ENCODE peak calls at places on chromosomes 11 and 22, in eight cellular contexts. One of them, this sample, is unnamed.

GRCh38 chr22:48254311-48254873 is 1491.9 kb downstream of the TBC1D22A start:
- DNase-seq in uterus: no peak
- DNase-seq in IMR-90: no peak
- DNase-seq in PC-3: no peak
- DNase-seq in PC-9: no peak
- DNase-seq in caudate nucleus: no peak
- DNase-seq in breast epithelium: no peak
- DNase-seq in lung: peak; percentile 43
- DNase-seq in this sample: no peak

GRCh38 chr11:117199061-117199915 is at the start of gene TAGLN:
- DNase-seq in uterus: peak; percentile 97
- DNase-seq in IMR-90: peak; percentile 94
- DNase-seq in PC-3: peak; percentile 53
- DNase-seq in PC-9: peak; percentile 69
- DNase-seq in caudate nucleus: peak; percentile 64
- DNase-seq in breast epithelium: peak; percentile 96
- DNase-seq in lung: peak; percentile 64
- DNase-seq in this sample: no peak

GRCh38 chr11:122163420-122163819 is 47.4 kb upstream of the BLID start:
- DNase-seq in uterus: no peak
- DNase-seq in IMR-90: peak; percentile 59
- DNase-seq in PC-3: peak; percentile 77
- DNase-seq in PC-9: no peak
- DNase-seq in caudate nucleus: no peak
- DNase-seq in breast epithelium: no peak
- DNase-seq in lung: no peak
- DNase-seq in this sample: no peak

GRCh38 chr22:26492220-26492619 is 8.5 kb downstream of the SRRD start:
- DNase-seq in uterus: no peak
- DNase-seq in IMR-90: no peak
- DNase-seq in PC-3: no peak
- DNase-seq in PC-9: no peak
- DNase-seq in caudate nucleus: no peak
- DNase-seq in breast epithelium: no peak
- DNase-seq in lung: no peak
- DNase-seq in this sample: no peak

GRCh38 chr11:43687120-43687791 is 6.7 kb downstream of the HSD17B12 start:
- DNase-seq in uterus: peak; percentile 25
- DNase-seq in IMR-90: peak; percentile 19
- DNase-seq in PC-3: peak; percentile 23
- DNase-seq in PC-9: no peak
- DNase-seq in caudate nucleus: no peak
- DNase-seq in breast epithelium: no peak
- DNase-seq in lung: peak; percentile 49
- DNase-seq in this sample: no peak

GRCh38 chr11:90738799-90739198 is 516.0 kb upstream of the CHORDC1 start:
- DNase-seq in uterus: no peak
- DNase-seq in IMR-90: no peak
- DNase-seq in PC-3: no peak
- DNase-seq in PC-9: no peak
- DNase-seq in caudate nucleus: no peak
- DNase-seq in breast epithelium: no peak
- DNase-seq in lung: no peak
- DNase-seq in this sample: no peak

GRCh38 chr11:3237119-3237518 is 4.9 kb upstream of the MRGPRE start:
- DNase-seq in uterus: no peak
- DNase-seq in IMR-90: no peak
- DNase-seq in PC-3: no peak
- DNase-seq in PC-9: no peak
- DNase-seq in caudate nucleus: no peak
- DNase-seq in breast epithelium: no peak
- DNase-seq in lung: no peak
- DNase-seq in this sample: no peak

GRCh38 chr11:100981196-100981824 is 148.3 kb downstream of the PGR start:
- DNase-seq in uterus: no peak
- DNase-seq in IMR-90: no peak
- DNase-seq in PC-3: peak; percentile 19
- DNase-seq in PC-9: no peak
- DNase-seq in caudate nucleus: no peak
- DNase-seq in breast epithelium: no peak
- DNase-seq in lung: no peak
- DNase-seq in this sample: no peak

GRCh38 chr11:45930031-45930794 is 7.8 kb downstream of the LARGE2 start:
- DNase-seq in uterus: no peak
- DNase-seq in IMR-90: no peak
- DNase-seq in PC-3: peak; percentile 7
- DNase-seq in PC-9: peak; percentile 40
- DNase-seq in caudate nucleus: peak; percentile 37
- DNase-seq in breast epithelium: no peak
- DNase-seq in lung: no peak
- DNase-seq in this sample: no peak

GRCh38 chr22:47270463-47271135 is 508.1 kb downstream of the TBC1D22A start:
- DNase-seq in uterus: no peak
- DNase-seq in IMR-90: no peak
- DNase-seq in PC-3: no peak
- DNase-seq in PC-9: no peak
- DNase-seq in caudate nucleus: no peak
- DNase-seq in breast epithelium: no peak
- DNase-seq in lung: no peak
- DNase-seq in this sample: no peak

GRCh38 chr22:40289991-40290459 is 56.3 kb upstream of the ADSL start:
- DNase-seq in uterus: no peak
- DNase-seq in IMR-90: no peak
- DNase-seq in PC-3: no peak
- DNase-seq in PC-9: no peak
- DNase-seq in caudate nucleus: no peak
- DNase-seq in breast epithelium: no peak
- DNase-seq in lung: peak; percentile 34
- DNase-seq in this sample: no peak

GRCh38 chr11:105975128-105975527 is 46.9 kb downstream of the MSANTD4 start:
- DNase-seq in uterus: no peak
- DNase-seq in IMR-90: peak; percentile 48
- DNase-seq in PC-3: peak; percentile 18
- DNase-seq in PC-9: no peak
- DNase-seq in caudate nucleus: no peak
- DNase-seq in breast epithelium: no peak
- DNase-seq in lung: no peak
- DNase-seq in this sample: no peak

GRCh38 chr22:37309221-37310074 is 27.1 kb downstream of the CYTH4 start:
- DNase-seq in uterus: no peak
- DNase-seq in IMR-90: no peak
- DNase-seq in PC-3: no peak
- DNase-seq in PC-9: no peak
- DNase-seq in caudate nucleus: no peak
- DNase-seq in breast epithelium: no peak
- DNase-seq in lung: no peak
- DNase-seq in this sample: no peak

GRCh38 chr11:102794382-102794781 is 3.6 kb downstream of the MMP1 start:
- DNase-seq in uterus: no peak
- DNase-seq in IMR-90: peak; percentile 50
- DNase-seq in PC-3: peak; percentile 60
- DNase-seq in PC-9: no peak
- DNase-seq in caudate nucleus: no peak
- DNase-seq in breast epithelium: no peak
- DNase-seq in lung: no peak
- DNase-seq in this sample: no peak

DNA sequence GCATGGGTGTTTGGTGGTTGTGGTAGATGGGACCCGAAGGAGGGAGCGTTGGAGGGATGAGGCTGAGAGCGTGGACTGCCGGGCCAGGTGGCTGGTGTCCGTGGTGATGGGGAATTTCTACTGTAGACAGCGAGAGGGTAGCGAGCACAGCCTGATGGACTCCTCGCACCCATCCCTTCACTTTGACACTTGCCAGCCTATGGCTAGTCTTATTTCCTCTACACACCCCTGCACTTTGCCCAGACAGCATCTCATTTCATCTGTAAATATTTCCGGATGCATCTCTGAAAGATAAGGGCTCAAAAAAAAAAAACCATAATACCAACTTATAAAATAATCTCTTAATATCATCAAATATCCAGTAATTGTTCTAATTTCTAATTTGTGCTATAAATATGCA is 5.8 kb downstream of the OMP start:
- DNase-seq in uterus: no peak
- DNase-seq in IMR-90: no peak
- DNase-seq in PC-3: no peak
- DNase-seq in PC-9: no peak
- DNase-seq in caudate nucleus: no peak
- DNase-seq in breast epithelium: no peak
- DNase-seq in lung: no peak
- DNase-seq in this sample: no peak
- H3K27ac ChIP-seq in uterus: no peak overlapping the region
- H3K27ac ChIP-seq in IMR-90: no peak overlapping the region
- H3K27ac ChIP-seq in PC-3: no peak overlapping the region
- H3K27ac ChIP-seq in PC-9: no peak overlapping the region
- H3K27ac ChIP-seq in caudate nucleus: no peak overlapping the region
- H3K27ac ChIP-seq in breast epithelium: no peak overlapping the region
- H3K27ac ChIP-seq in lung: no peak overlapping the region
- H3K27ac ChIP-seq in this sample: no peak overlapping the region

GRCh38 chr11:129278586-129279319 is 86.6 kb upstream of the ARHGAP32 start:
- DNase-seq in uterus: no peak
- DNase-seq in IMR-90: no peak
- DNase-seq in PC-3: peak; percentile 43
- DNase-seq in PC-9: peak; percentile 8
- DNase-seq in caudate nucleus: no peak
- DNase-seq in breast epithelium: no peak
- DNase-seq in lung: no peak
- DNase-seq in this sample: no peak
- H3K27ac ChIP-seq in uterus: peak overlapping the region; percentile 77
- H3K27ac ChIP-seq in IMR-90: no peak overlapping the region
- H3K27ac ChIP-seq in PC-3: no peak overlapping the region
- H3K27ac ChIP-seq in PC-9: no peak overlapping the region
- H3K27ac ChIP-seq in caudate nucleus: peak overlapping the region; percentile 39
- H3K27ac ChIP-seq in breast epithelium: peak overlapping the region; percentile 74
- H3K27ac ChIP-seq in lung: no peak overlapping the region
- H3K27ac ChIP-seq in this sample: no peak overlapping the region

GRCh38 chr22:31962392-31963113 is 18.2 kb downstream of the YWHAH start:
- DNase-seq in uterus: no peak
- DNase-seq in IMR-90: no peak
- DNase-seq in PC-3: no peak
- DNase-seq in PC-9: no peak
- DNase-seq in caudate nucleus: no peak
- DNase-seq in breast epithelium: no peak
- DNase-seq in lung: no peak
- DNase-seq in this sample: no peak

GRCh38 chr22:31956360-31956759 is 12.0 kb downstream of the YWHAH start:
- DNase-seq in uterus: no peak
- DNase-seq in IMR-90: no peak
- DNase-seq in PC-3: no peak
- DNase-seq in PC-9: no peak
- DNase-seq in caudate nucleus: no peak
- DNase-seq in breast epithelium: no peak
- DNase-seq in lung: no peak
- DNase-seq in this sample: no peak

GRCh38 chr22:31957970-31958594 is 13.7 kb downstream of the YWHAH start:
- DNase-seq in uterus: no peak
- DNase-seq in IMR-90: no peak
- DNase-seq in PC-3: no peak
- DNase-seq in PC-9: no peak
- DNase-seq in caudate nucleus: no peak
- DNase-seq in breast epithelium: no peak
- DNase-seq in lung: no peak
- DNase-seq in this sample: no peak

GRCh38 chr22:31958625-31959239 is 14.4 kb downstream of the YWHAH start:
- DNase-seq in uterus: no peak
- DNase-seq in IMR-90: no peak
- DNase-seq in PC-3: no peak
- DNase-seq in PC-9: no peak
- DNase-seq in caudate nucleus: no peak
- DNase-seq in breast epithelium: no peak
- DNase-seq in lung: no peak
- DNase-seq in this sample: no peak

GRCh38 chr22:31960767-31961166 is 16.4 kb downstream of the YWHAH start:
- DNase-seq in uterus: no peak
- DNase-seq in IMR-90: no peak
- DNase-seq in PC-3: no peak
- DNase-seq in PC-9: no peak
- DNase-seq in caudate nucleus: no peak
- DNase-seq in breast epithelium: no peak
- DNase-seq in lung: no peak
- DNase-seq in this sample: no peak
- H3K27ac ChIP-seq in uterus: no peak overlapping the region
- H3K27ac ChIP-seq in IMR-90: no peak overlapping the region
- H3K27ac ChIP-seq in PC-3: no peak overlapping the region
- H3K27ac ChIP-seq in PC-9: no peak overlapping the region
- H3K27ac ChIP-seq in caudate nucleus: no peak overlapping the region
- H3K27ac ChIP-seq in breast epithelium: no peak overlapping the region
- H3K27ac ChIP-seq in lung: no peak overlapping the region
- H3K27ac ChIP-seq in this sample: no peak overlapping the region

GRCh38 chr22:21075516-21076138 is 29.9 kb downstream of the LRRC74B start:
- DNase-seq in uterus: no peak
- DNase-seq in IMR-90: no peak
- DNase-seq in PC-3: no peak
- DNase-seq in PC-9: no peak
- DNase-seq in caudate nucleus: no peak
- DNase-seq in breast epithelium: no peak
- DNase-seq in lung: no peak
- DNase-seq in this sample: no peak

GRCh38 chr22:21078916-21079315 is 33.2 kb downstream of the LRRC74B start:
- DNase-seq in uterus: no peak
- DNase-seq in IMR-90: no peak
- DNase-seq in PC-3: no peak
- DNase-seq in PC-9: no peak
- DNase-seq in caudate nucleus: no peak
- DNase-seq in breast epithelium: no peak
- DNase-seq in lung: no peak
- DNase-seq in this sample: no peak

GRCh38 chr22:21079493-21079892 is 33.7 kb downstream of the LRRC74B start:
- DNase-seq in uterus: no peak
- DNase-seq in IMR-90: no peak
- DNase-seq in PC-3: no peak
- DNase-seq in PC-9: no peak
- DNase-seq in caudate nucleus: no peak
- DNase-seq in breast epithelium: no peak
- DNase-seq in lung: no peak
- DNase-seq in this sample: no peak

GRCh38 chr22:21077884-21078508 is 32.2 kb downstream of the LRRC74B start:
- DNase-seq in uterus: no peak
- DNase-seq in IMR-90: no peak
- DNase-seq in PC-3: no peak
- DNase-seq in PC-9: no peak
- DNase-seq in caudate nucleus: no peak
- DNase-seq in breast epithelium: no peak
- DNase-seq in lung: no peak
- DNase-seq in this sample: no peak

DNA sequence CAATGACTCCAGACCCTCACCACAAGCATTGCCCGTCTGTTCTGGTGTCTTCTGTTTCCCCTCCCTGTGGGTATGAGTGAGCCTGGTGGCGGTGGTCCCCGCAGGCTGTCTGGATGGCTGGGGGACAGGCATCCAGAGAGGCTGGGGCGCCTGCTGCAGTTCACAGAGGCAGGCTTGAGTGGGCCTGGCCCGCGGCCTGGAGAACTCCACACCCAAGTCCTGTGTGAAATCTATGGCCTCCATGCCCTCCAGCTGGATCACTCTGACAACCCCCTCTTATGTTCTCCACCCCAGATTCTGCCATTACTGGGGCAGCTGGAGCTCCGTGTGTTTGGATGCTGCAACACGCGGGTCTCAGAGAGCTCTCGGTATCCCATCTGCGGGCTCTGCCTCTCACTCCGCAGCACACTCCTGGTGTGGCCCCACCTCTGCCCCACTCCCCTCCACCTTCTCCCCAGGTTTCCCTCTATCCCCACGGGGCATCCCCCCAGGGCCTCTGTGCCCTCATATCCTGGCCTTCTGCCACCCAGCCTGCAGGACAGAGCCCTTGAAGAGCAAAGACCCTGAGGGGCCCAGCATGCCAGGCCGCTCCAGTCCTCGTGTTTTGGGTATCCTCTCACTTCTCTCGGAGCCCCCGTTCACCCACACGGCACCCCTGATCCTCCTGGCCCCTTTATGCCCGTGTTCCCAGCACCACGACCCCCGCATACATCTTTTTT is 31.3 kb downstream of the LRRC74B start:
- DNase-seq in uterus: no peak
- DNase-seq in IMR-90: no peak
- DNase-seq in PC-3: no peak
- DNase-seq in PC-9: no peak
- DNase-seq in caudate nucleus: no peak
- DNase-seq in breast epithelium: no peak
- DNase-seq in lung: no peak
- DNase-seq in this sample: no peak
- H3K27ac ChIP-seq in uterus: no peak overlapping the region
- H3K27ac ChIP-seq in IMR-90: no peak overlapping the region
- H3K27ac ChIP-seq in PC-3: no peak overlapping the region
- H3K27ac ChIP-seq in PC-9: no peak overlapping the region
- H3K27ac ChIP-seq in caudate nucleus: no peak overlapping the region
- H3K27ac ChIP-seq in breast epithelium: no peak overlapping the region
- H3K27ac ChIP-seq in lung: no peak overlapping the region
- H3K27ac ChIP-seq in this sample: no peak overlapping the region

This sample was measured in substantia nigra.